ENCODE peak calls at places on chromosomes 16 and 17, in eight cellular contexts. D is stimulated activated CD8-positive, alpha-beta memory T cell treated with anti-CD3 and anti-CD28 coated beads, Interleukin-7, amount 100 ng/mL, for 1 hour; E is GM12891; G is tibial nerve; A is nucleus accumbens; Y is GM10248; W is skeletal muscle cell; U is A172. H is an unnamed sample.

GRCh38 chr16:24980077-24980793 is 34.9 kb downstream of the ARHGAP17 start:
- DNase-seq in U (no peak), W (no peak), D (no peak), E (no peak), Y (peak), A (no peak), G (no peak), H (no peak)

GRCh38 chr16:25487888-25488287 is 203.9 kb upstream of the HS3ST4 start:
- DNase-seq in D (no peak), G (no peak), Y (no peak), E (no peak), W (no peak), A (no peak), U (no peak), H (no peak)

GRCh38 chr17:55680983-55681382 is 41.7 kb downstream of the TMEM100 start:
- DNase-seq in D (no peak), E (no peak), W (no peak), G (no peak), U (no peak), Y (no peak), A (no peak), H (no peak)

GRCh38 chr16:84252214-84252613 is 12.4 kb upstream of the KCNG4 start:
- DNase-seq in G (no peak), Y (no peak), D (no peak), E (no peak), A (no peak), U (no peak), W (no peak), H (no peak)

GRCh38 chr17:74937064-74938051 is 1.7 kb downstream of the OTOP3 start:
- DNase-seq in A (no peak), U (no peak), Y (no peak), E (no peak), W (no peak), D (no peak), G (no peak), H (no peak)

GRCh38 chr16:29154676-29155121 is 169.8 kb downstream of the LAT start:
- DNase-seq in Y (no peak), E (no peak), W (no peak), G (no peak), U (no peak), A (no peak), D (no peak), H (peak)

GRCh38 chr17:17876959-17877547 is 40.3 kb upstream of the SREBF1 start:
- DNase-seq in D (no peak), Y (no peak), W (no peak), U (no peak), G (peak), E (no peak), A (peak), H (no peak)

GRCh38 chr16:19338335-19338734 is 52.8 kb downstream of the CLEC19A start:
- DNase-seq in W (no peak), U (peak), D (no peak), A (no peak), E (no peak), G (no peak), Y (no peak), H (no peak)

GRCh38 chr16:83990492-83990891 is 22.4 kb downstream of the NECAB2 start:
- DNase-seq in U (no peak), E (no peak), W (no peak), Y (no peak), D (no peak), G (no peak), A (no peak), H (no peak)